ENCODE peak calls at places on chromosomes 2 and 18, in ten cellular contexts. R is Peyer's patch; P is GM23338; Q is stomach; Z is CD4-positive, CD25-positive, alpha-beta regulatory T cell; D is heart left ventricle; O is lower lobe of right lung; Y is tibial nerve; K is CD8-positive, alpha-beta memory T cell; V is adipocyte. X is an unnamed sample.

GRCh38 chr2:191631754-191632153 is 46.2 kb upstream of the NABP1 start:
- DNase-seq in D (no peak), R (no peak), Y (peak), V (peak), Q (no peak), Z (no peak), O (peak), K (no peak), P (no peak), X (peak)

GRCh38 chr2:16257725-16258028 is 317.3 kb downstream of the MYCN start:
- DNase-seq in P (no peak), O (no peak), D (no peak), V (no peak), K (no peak), R (no peak), Y (no peak), Q (no peak), Z (no peak), X (no peak)

GRCh38 chr18:53756607-53756972 is 467.9 kb downstream of the MBD2 start:
- DNase-seq in P (no peak), O (no peak), R (no peak), K (no peak), Q (no peak), Y (no peak), V (no peak), Z (no peak), D (no peak), X (no peak)

GRCh38 chr2:2870106-2870505 is 507.5 kb downstream of the EIPR1 start:
- DNase-seq in P (no peak), K (no peak), Y (no peak), Z (no peak), O (no peak), D (no peak), V (no peak), Q (no peak), R (no peak), X (no peak)

GRCh38 chr18:22913861-22914260 is 19.3 kb upstream of the RBBP8 start:
- DNase-seq in O (peak), Y (no peak), D (no peak), K (no peak), R (no peak), P (peak), Q (peak), Z (no peak), V (no peak), X (no peak)

GRCh38 chr2:68390600-68390999 is 25.5 kb downstream of the PLEK start:
- DNase-seq in Y (no peak), K (no peak), P (no peak), Q (no peak), D (no peak), R (no peak), V (no peak), Z (no peak), O (no peak), X (no peak)

GRCh38 chr2:20514596-20515269 is 67.9 kb downstream of the RHOB start:
- DNase-seq in Q (no peak), P (peak), Z (no peak), Y (no peak), R (no peak), O (no peak), D (peak), V (peak), K (no peak), X (no peak)

GRCh38 chr18:2303517-2304238 is 267.6 kb downstream of the METTL4 start:
- DNase-seq in V (peak), O (no peak), R (no peak), Z (no peak), Y (no peak), D (no peak), Q (no peak), K (no peak), P (no peak), X (no peak)

GRCh38 chr2:45013229-45014015 is 4.2 kb upstream of the SIX2 start:
- DNase-seq in Q (no peak), V (no peak), R (peak), Y (no peak), K (no peak), D (no peak), P (peak), O (no peak), Z (no peak), X (no peak)
- H3K4me3 ChIP-seq in Q (peak), V (peak), R (peak), Y (peak), K (no peak), D (peak), P (peak), O (peak), Z (no peak), X (no peak)

GRCh38 chr2:64220285-64220684 is 76.1 kb upstream of the PELI1 start:
- DNase-seq in D (no peak), O (no peak), Z (no peak), K (no peak), Q (no peak), V (no peak), R (no peak), P (no peak), Y (no peak), X (no peak)
- H3K4me3 ChIP-seq in D (no peak), O (no peak), Z (no peak), K (no peak), Q (no peak), V (no peak), R (no peak), P (no peak), Y (no peak), X (no peak)

DNA sequence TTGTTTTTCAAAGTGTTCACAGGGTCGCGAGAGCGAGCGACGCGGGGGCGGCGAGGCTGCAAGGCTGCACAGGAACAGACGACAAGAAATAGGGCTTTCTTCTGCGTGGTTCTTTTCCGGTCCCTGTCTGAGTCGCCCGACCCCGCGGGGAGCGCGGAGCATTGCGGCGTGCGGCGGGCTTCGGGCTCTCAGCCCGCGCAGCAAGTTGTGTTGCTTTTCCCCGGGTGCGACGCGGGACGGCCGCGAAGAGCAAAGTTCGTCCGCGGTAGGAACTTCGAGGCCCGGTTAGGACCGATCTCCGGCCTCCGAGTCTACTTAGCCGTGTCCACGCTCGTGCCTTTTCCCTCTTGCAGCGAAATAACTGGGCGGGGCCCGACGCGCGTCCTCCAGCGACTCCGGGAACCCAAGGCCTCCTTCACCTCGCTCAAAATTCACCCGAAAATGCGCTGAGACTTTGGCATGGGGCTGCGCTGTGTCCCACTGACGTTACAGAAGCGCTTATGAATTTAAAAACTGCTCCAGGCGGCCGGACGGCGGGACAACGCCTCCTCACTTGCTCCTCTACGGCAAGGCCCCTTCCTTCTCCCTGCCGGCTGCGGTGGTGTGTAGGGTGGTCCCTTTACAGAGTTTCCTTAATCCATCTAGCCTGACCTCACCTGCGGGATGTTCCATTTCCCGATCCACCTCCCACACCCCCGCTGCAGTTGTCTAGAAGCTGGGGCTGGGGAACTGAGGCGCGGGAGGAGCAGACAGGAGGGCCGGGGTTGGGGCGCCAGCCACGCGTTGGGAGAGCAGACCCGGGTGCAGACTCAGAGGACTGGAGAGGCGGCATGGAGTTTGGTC is 1.5 kb upstream of the BCL2L11 start:
- DNase-seq in V (no peak), Y (no peak), R (peak), Q (no peak), P (peak), Z (peak), O (peak), D (peak), K (peak), X (peak)
- H3K4me3 ChIP-seq in V (no peak), Y (peak), R (peak), Q (peak), P (peak), Z (peak), O (peak), D (peak), K (peak), X (peak)

GRCh38 chr2:64865831-64866146 is 123.4 kb upstream of the SLC1A4 start:
- DNase-seq in Z (no peak), V (no peak), R (no peak), D (no peak), Q (no peak), O (no peak), P (peak), K (no peak), Y (no peak), X (no peak)
- H3K4me3 ChIP-seq in Z (no peak), V (peak), R (peak), D (no peak), Q (peak), O (peak), P (peak), K (no peak), Y (no peak), X (no peak)